ENCODE peak calls at places on chromosomes 5 and 9, in four cellular contexts. E is NCI-H146, W is GM04503, O is cardiac fibroblast. Y is an unnamed sample.

GRCh38 chr5:174166231-174167079 is 120.9 kb downstream of the NSG2 start:
- DNase-seq in E (peak), W (no peak), O (no peak), Y (no peak)

GRCh38 chr9:129270205-129270604 is 92.1 kb upstream of the IER5L start:
- DNase-seq in E (no peak), W (no peak), O (no peak), Y (no peak)

GRCh38 chr5:6377121-6377520 is 1.2 kb downstream of the MED10 start:
- DNase-seq in E (no peak), W (no peak), O (peak), Y (no peak)

GRCh38 chr5:65078331-65078730 is 309.6 kb downstream of the CWC27 start:
- DNase-seq in E (no peak), W (no peak), O (no peak), Y (no peak)

GRCh38 chr9:2970864-2971263 is 127.0 kb upstream of the PUM3 start:
- DNase-seq in E (no peak), W (no peak), O (no peak), Y (no peak)

GRCh38 chr5:148843510-148844318 is 17.3 kb downstream of the ADRB2 start:
- DNase-seq in E (no peak), W (no peak), O (no peak), Y (no peak)

GRCh38 chr5:90434116-90434714 is 24.7 kb upstream of the CETN3 start:
- DNase-seq in E (peak), W (no peak), O (peak), Y (peak)

GRCh38 chr5:108749130-108749861 is 1.6 kb downstream of the FER start:
- DNase-seq in E (peak), W (no peak), O (no peak), Y (peak)

GRCh38 chr5:9363026-9363793 is 182.7 kb downstream of the SEMA5A start:
- DNase-seq in E (no peak), W (no peak), O (peak), Y (no peak)

Y was measured in neural crest cell.